ENCODE peak calls at places on chromosomes 11 and 22, in six cellular contexts. I is A549, H is ovary, V is left lung, R is psoas muscle, D is fibroblast of lung. L is an unnamed sample.

GRCh38 chr11:128884703-128885338 is 6.3 kb upstream of the KCNJ5 start:
- DNase-seq in H (peak; percentile 65), R (no peak), I (peak; percentile 66), D (peak; percentile 54), V (peak; percentile 47), L (peak; percentile 27)

GRCh38 chr11:73716153-73717056 is 44.5 kb downstream of the RAB6A start:
- DNase-seq in V (no peak), D (no peak), R (no peak), I (peak; percentile 18), H (no peak), L (no peak)

GRCh38 chr11:78168539-78169477 is 19.6 kb downstream of the KCTD21 start:
- DNase-seq in H (peak; percentile 85), R (peak; percentile 87), V (peak; percentile 38), I (no peak), D (peak; percentile 87), L (no peak)

GRCh38 chr11:71330996-71331395 is 78.6 kb upstream of the SHANK2 start:
- DNase-seq in R (no peak), I (no peak), V (peak; percentile 4), H (no peak), D (no peak), L (no peak)

GRCh38 chr11:19524171-19524671 is 188.4 kb upstream of the NAV2 start:
- DNase-seq in D (no peak), V (no peak), H (no peak), I (no peak), R (no peak), L (no peak)

GRCh38 chr11:86135319-86135714 is 66.4 kb upstream of the PICALM start:
- DNase-seq in D (no peak), I (no peak), V (no peak), H (no peak), R (no peak), L (no peak)

GRCh38 chr22:46110215-46110614 is 40.1 kb upstream of the PPARA start:
- DNase-seq in I (no peak), V (no peak), D (peak; percentile 62), H (peak; percentile 72), R (no peak), L (no peak)

GRCh38 chr22:19001204-19001603 is 65.1 kb upstream of the PRODH start:
- DNase-seq in R (no peak), D (no peak), V (no peak), I (no peak), H (no peak), L (no peak)

GRCh38 chr11:121318848-121319834 is 26.6 kb downstream of the SC5D start:
- DNase-seq in D (peak; percentile 54), I (peak; percentile 26), H (peak; percentile 27), R (no peak), V (no peak), L (no peak)

GRCh38 chr11:64298966-64299846 is 952 bp upstream of the CATSPERZ start:
- DNase-seq in I (no peak), V (no peak), D (no peak), R (peak; percentile 73), H (peak; percentile 58), L (no peak)

GRCh38 chr11:10454902-10455631 is at the start of gene AMPD3:
- DNase-seq in H (peak; percentile 57), R (peak; percentile 75), V (no peak), I (peak; percentile 82), D (peak; percentile 90), L (no peak)

GRCh38 chr11:13140028-13140870 is 131.1 kb downstream of the RASSF10 start:
- DNase-seq in R (no peak), D (peak; percentile 80), V (peak; percentile 80), I (peak; percentile 96), H (no peak), L (no peak)

GRCh38 chr11:65663634-65664200 is 1.0 kb upstream of the RELA start:
- DNase-seq in R (peak; percentile 67), V (peak; percentile 68), H (peak; percentile 88), I (no peak), D (peak; percentile 39), L (peak; percentile 24)

GRCh38 chr11:65662802-65663633 is at the start of gene RELA:
- DNase-seq in V (peak; percentile 93), H (peak; percentile 98), I (peak; percentile 91), R (peak; percentile 95), D (peak; percentile 92), L (peak; percentile 89)

GRCh38 chr11:65660038-65660437 is 2.7 kb downstream of the RELA start:
- DNase-seq in V (no peak), R (no peak), H (no peak), D (no peak), I (no peak), L (no peak)

GRCh38 chr11:65661599-65662246 is 993 bp downstream of the RELA start:
- DNase-seq in R (no peak), D (no peak), H (peak; percentile 46), V (no peak), I (no peak), L (no peak)

GRCh38 chr11:65662247-65662801 is 392 bp downstream of the RELA start:
- DNase-seq in R (no peak), D (peak; percentile 14), I (no peak), H (no peak), V (peak; percentile 41), L (no peak)
- H3K27ac ChIP-seq in R (peak overlapping the region; percentile 94), D (peak overlapping the region; percentile 94), I (peak overlapping the region; percentile 98), H (peak overlapping the region; percentile 91), V (peak overlapping the region; percentile 95), L (peak overlapping the region; percentile 97)

DNA sequence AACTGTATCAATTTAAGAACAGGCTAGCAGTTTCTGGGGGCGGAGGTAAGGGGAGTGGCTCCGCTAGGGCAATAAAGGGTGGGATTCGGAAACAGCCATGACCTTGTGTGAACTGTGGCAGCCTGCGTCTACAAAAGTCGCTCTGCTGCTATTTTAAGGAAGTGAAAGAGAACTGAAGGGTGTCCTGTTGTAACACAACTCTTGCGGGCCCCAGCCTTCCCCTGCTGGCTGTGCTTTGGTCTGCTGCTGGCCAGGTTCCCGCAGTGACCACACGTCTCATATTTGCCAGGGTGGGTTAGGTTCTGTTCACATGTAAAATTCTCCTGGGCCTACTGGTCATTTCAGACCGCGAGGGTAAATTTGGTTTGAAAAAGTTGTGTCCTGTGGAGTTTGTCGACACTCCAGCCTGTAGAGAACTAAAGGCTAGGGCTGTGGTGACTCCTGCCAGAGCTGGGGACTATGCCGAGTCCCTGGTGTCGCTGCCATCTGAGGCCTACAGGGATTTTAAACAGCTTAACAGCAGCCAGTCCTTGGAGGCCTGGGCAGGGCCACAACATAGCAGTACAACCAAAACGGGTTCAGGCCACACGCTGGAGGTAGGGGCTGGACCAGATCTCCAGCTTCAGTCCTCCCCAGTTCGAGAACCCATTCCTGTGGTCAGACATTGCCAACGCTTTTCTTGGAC is 1.1 kb upstream of the PPFIBP2 start:
- DNase-seq in I (no peak), D (no peak), R (peak; percentile 91), V (peak; percentile 82), H (peak; percentile 71), L (no peak)
- TF ChIP-seq CTCF in I (no peak), D (no peak), R (peak; percentile 19), V (no peak), H (no peak), L (no peak)

GRCh38 chr11:29750392-29750791 is 266.4 kb downstream of the KCNA4 start:
- DNase-seq in V (no peak), I (no peak), R (no peak), H (no peak), D (no peak), L (no peak)
- H3K9me3 ChIP-seq in V (no peaks in the 10 kb centered on the region), I (no peaks in the 10 kb centered on the region), R (no peaks in the 10 kb centered on the region), H (no peaks in the 10 kb centered on the region), D (no peaks in the 10 kb centered on the region), L (no peaks in the 10 kb centered on the region)

GRCh38 chr11:93983542-93984204 is 37.5 kb upstream of the HEPHL1 start:
- DNase-seq in D (no peak), R (no peak), V (no peak), I (no peak), H (no peak), L (no peak)

GRCh38 chr11:93984205-93984586 is 37.0 kb upstream of the HEPHL1 start:
- DNase-seq in I (no peak), V (no peak), D (peak; percentile 20), R (no peak), H (no peak), L (no peak)

GRCh38 chr11:93986716-93987115 is 34.4 kb upstream of the HEPHL1 start:
- DNase-seq in D (peak; percentile 50), V (peak; percentile 45), R (no peak), I (peak; percentile 14), H (no peak), L (no peak)

GRCh38 chr11:93988912-93989311 is 32.2 kb upstream of the HEPHL1 start:
- DNase-seq in V (no peak), H (no peak), D (no peak), I (no peak), R (no peak), L (no peak)

GRCh38 chr11:93988455-93988854 is 32.7 kb upstream of the HEPHL1 start:
- DNase-seq in V (no peak), D (no peak), I (no peak), H (no peak), R (no peak), L (no peak)
- H3K27ac ChIP-seq in V (no peak overlapping the region), D (no peak overlapping the region), I (no peak overlapping the region), H (no peak overlapping the region), R (no peak overlapping the region), L (no peak overlapping the region)

GRCh38 chr11:15923169-15923568 is 433.2 kb downstream of the SOX6 start:
- DNase-seq in H (no peak), V (no peak), D (no peak), I (no peak), R (no peak), L (no peak)
- TF ChIP-seq CTCF in H (no peak), V (no peak), D (no peak), I (no peak), R (no peak), L (no peak)

GRCh38 chr22:48261706-48262105 is 1499.3 kb downstream of the TBC1D22A start:
- DNase-seq in I (peak; percentile 37), V (no peak), H (no peak), D (no peak), R (no peak), L (no peak)

GRCh38 chr22:48258108-48258705 is 1495.8 kb downstream of the TBC1D22A start:
- DNase-seq in R (no peak), I (no peak), D (no peak), H (no peak), V (no peak), L (no peak)

GRCh38 chr22:48258841-48259240 is 1496.4 kb downstream of the TBC1D22A start:
- DNase-seq in D (no peak), V (no peak), H (no peak), R (no peak), I (no peak), L (no peak)

GRCh38 chr22:48261048-48261621 is 1498.7 kb downstream of the TBC1D22A start:
- DNase-seq in I (no peak), D (no peak), V (no peak), R (no peak), H (no peak), L (no peak)

GRCh38 chr22:48259991-48260670 is 1497.7 kb downstream of the TBC1D22A start:
- DNase-seq in R (no peak), V (no peak), I (no peak), H (no peak), D (no peak), L (no peak)
- H3K9me3 ChIP-seq in R (no peaks in the 10 kb centered on the region), V (no peaks in the 10 kb centered on the region), I (no peaks in the 10 kb centered on the region), H (no peaks in the 10 kb centered on the region), D (peaks cover 2% of the 10 kb centered on the region), L (no peaks in the 10 kb centered on the region)

L was measured in CD4-positive, alpha-beta T cell.